ENCODE peak calls at places on chromosomes 4 and X, in six cellular contexts. One of them, this sample, is unnamed.

GRCh38 chr4:162131256-162131655 is 32.5 kb downstream of the FSTL5 start:
- DNase-seq in HL-60: no peak
- DNase-seq in tibial nerve: no peak
- DNase-seq in fibroblast of villous mesenchyme: no peak
- DNase-seq in CD8-positive, alpha-beta memory T cell: no peak
- DNase-seq in fibroblast of lung: no peak
- DNase-seq in this sample: no peak

GRCh38 chr4:1028574-1029220 is 17.3 kb downstream of the FGFRL1 start:
- DNase-seq in HL-60: no peak
- DNase-seq in tibial nerve: no peak
- DNase-seq in fibroblast of villous mesenchyme: no peak
- DNase-seq in CD8-positive, alpha-beta memory T cell: no peak
- DNase-seq in fibroblast of lung: no peak
- DNase-seq in this sample: no peak

GRCh38 chr4:187363453-187363852 is 632.1 kb upstream of the ZFP42 start:
- DNase-seq in HL-60: no peak
- DNase-seq in tibial nerve: no peak
- DNase-seq in fibroblast of villous mesenchyme: no peak
- DNase-seq in CD8-positive, alpha-beta memory T cell: no peak
- DNase-seq in fibroblast of lung: peak
- DNase-seq in this sample: no peak

GRCh38 chr4:2793920-2794706 is 1.2 kb downstream of the SH3BP2 start:
- DNase-seq in HL-60: no peak
- DNase-seq in tibial nerve: peak
- DNase-seq in fibroblast of villous mesenchyme: peak
- DNase-seq in CD8-positive, alpha-beta memory T cell: no peak
- DNase-seq in fibroblast of lung: no peak
- DNase-seq in this sample: peak

GRCh38 chr4:185424905-185425599 is 712 bp downstream of the UFSP2 start:
- DNase-seq in HL-60: peak
- DNase-seq in tibial nerve: no peak
- DNase-seq in fibroblast of villous mesenchyme: no peak
- DNase-seq in CD8-positive, alpha-beta memory T cell: no peak
- DNase-seq in fibroblast of lung: no peak
- DNase-seq in this sample: no peak

GRCh38 chr4:152935138-152935537 is 985 bp upstream of the FHDC1 start:
- DNase-seq in HL-60: no peak
- DNase-seq in tibial nerve: no peak
- DNase-seq in fibroblast of villous mesenchyme: no peak
- DNase-seq in CD8-positive, alpha-beta memory T cell: no peak
- DNase-seq in fibroblast of lung: no peak
- DNase-seq in this sample: no peak

GRCh38 chrX:150167482-150168324 is 195.4 kb upstream of the MAMLD1 start:
- DNase-seq in HL-60: no peak
- DNase-seq in tibial nerve: no peak
- DNase-seq in fibroblast of villous mesenchyme: no peak
- DNase-seq in CD8-positive, alpha-beta memory T cell: no peak
- DNase-seq in fibroblast of lung: no peak
- DNase-seq in this sample: no peak

GRCh38 chrX:74195120-74195519 is 108.9 kb upstream of the ZCCHC13 start:
- DNase-seq in HL-60: no peak
- DNase-seq in tibial nerve: no peak
- DNase-seq in fibroblast of villous mesenchyme: no peak
- DNase-seq in CD8-positive, alpha-beta memory T cell: no peak
- DNase-seq in fibroblast of lung: no peak
- DNase-seq in this sample: no peak

GRCh38 chrX:110915120-110915519 is 119.5 kb upstream of the CHRDL1 start:
- DNase-seq in HL-60: no peak
- DNase-seq in tibial nerve: no peak
- DNase-seq in fibroblast of villous mesenchyme: peak
- DNase-seq in CD8-positive, alpha-beta memory T cell: no peak
- DNase-seq in fibroblast of lung: peak
- DNase-seq in this sample: no peak

GRCh38 chrX:76802698-76803097 is 375.2 kb downstream of the MAGEE1 start:
- DNase-seq in HL-60: no peak
- DNase-seq in tibial nerve: no peak
- DNase-seq in fibroblast of villous mesenchyme: peak
- DNase-seq in CD8-positive, alpha-beta memory T cell: no peak
- DNase-seq in fibroblast of lung: no peak
- DNase-seq in this sample: no peak

GRCh38 chr4:145231906-145232700 is 51.7 kb upstream of the OTUD4 start:
- DNase-seq in HL-60: no peak
- DNase-seq in tibial nerve: no peak
- DNase-seq in fibroblast of villous mesenchyme: peak
- DNase-seq in CD8-positive, alpha-beta memory T cell: no peak
- DNase-seq in fibroblast of lung: peak
- DNase-seq in this sample: no peak

GRCh38 chr4:130359537-130359936 is 1263.6 kb downstream of the C4orf33 start:
- DNase-seq in HL-60: no peak
- DNase-seq in tibial nerve: no peak
- DNase-seq in fibroblast of villous mesenchyme: peak
- DNase-seq in CD8-positive, alpha-beta memory T cell: no peak
- DNase-seq in fibroblast of lung: peak
- DNase-seq in this sample: no peak

GRCh38 chr4:57071340-57071739 is 38.8 kb downstream of the IGFBP7 start:
- DNase-seq in HL-60: peak
- DNase-seq in tibial nerve: peak
- DNase-seq in fibroblast of villous mesenchyme: peak
- DNase-seq in CD8-positive, alpha-beta memory T cell: no peak
- DNase-seq in fibroblast of lung: peak
- DNase-seq in this sample: no peak

GRCh38 chr4:152220201-152220666 is 315.7 kb downstream of the FBXW7 start:
- DNase-seq in HL-60: no peak
- DNase-seq in tibial nerve: no peak
- DNase-seq in fibroblast of villous mesenchyme: peak
- DNase-seq in CD8-positive, alpha-beta memory T cell: no peak
- DNase-seq in fibroblast of lung: peak
- DNase-seq in this sample: no peak

GRCh38 chrX:153635788-153636668 is 11.0 kb upstream of the DUSP9 start:
- DNase-seq in HL-60: peak
- DNase-seq in tibial nerve: no peak
- DNase-seq in fibroblast of villous mesenchyme: no peak
- DNase-seq in CD8-positive, alpha-beta memory T cell: no peak
- DNase-seq in fibroblast of lung: no peak
- DNase-seq in this sample: no peak

GRCh38 chrX:53317365-53318069 is 36.1 kb upstream of the IQSEC2 start:
- DNase-seq in HL-60: no peak
- DNase-seq in tibial nerve: peak
- DNase-seq in fibroblast of villous mesenchyme: peak
- DNase-seq in CD8-positive, alpha-beta memory T cell: peak
- DNase-seq in fibroblast of lung: peak
- DNase-seq in this sample: peak

GRCh38 chr4:27040351-27040750 is 179.7 kb downstream of the STIM2 start:
- DNase-seq in HL-60: peak
- DNase-seq in tibial nerve: no peak
- DNase-seq in fibroblast of villous mesenchyme: no peak
- DNase-seq in CD8-positive, alpha-beta memory T cell: no peak
- DNase-seq in fibroblast of lung: no peak
- DNase-seq in this sample: no peak

GRCh38 chr4:4994312-4995097 is 24.8 kb downstream of the CYTL1 start:
- DNase-seq in HL-60: no peak
- DNase-seq in tibial nerve: no peak
- DNase-seq in fibroblast of villous mesenchyme: no peak
- DNase-seq in CD8-positive, alpha-beta memory T cell: no peak
- DNase-seq in fibroblast of lung: no peak
- DNase-seq in this sample: no peak

GRCh38 chrX:46294234-46294633 is 251.0 kb downstream of the ZNF674 start:
- DNase-seq in HL-60: no peak
- DNase-seq in tibial nerve: no peak
- DNase-seq in fibroblast of villous mesenchyme: peak
- DNase-seq in CD8-positive, alpha-beta memory T cell: no peak
- DNase-seq in fibroblast of lung: peak
- DNase-seq in this sample: no peak

GRCh38 chr4:175758050-175758449 is 54.0 kb downstream of the GPM6A start:
- DNase-seq in HL-60: no peak
- DNase-seq in tibial nerve: no peak
- DNase-seq in fibroblast of villous mesenchyme: no peak
- DNase-seq in CD8-positive, alpha-beta memory T cell: no peak
- DNase-seq in fibroblast of lung: no peak
- DNase-seq in this sample: no peak

GRCh38 chr4:1881709-1882108 is 10.5 kb downstream of the NSD2 start:
- DNase-seq in HL-60: no peak
- DNase-seq in tibial nerve: no peak
- DNase-seq in fibroblast of villous mesenchyme: no peak
- DNase-seq in CD8-positive, alpha-beta memory T cell: no peak
- DNase-seq in fibroblast of lung: no peak
- DNase-seq in this sample: no peak

GRCh38 chrX:5458300-5458699 is 770.4 kb downstream of the NLGN4X start:
- DNase-seq in HL-60: no peak
- DNase-seq in tibial nerve: no peak
- DNase-seq in fibroblast of villous mesenchyme: no peak
- DNase-seq in CD8-positive, alpha-beta memory T cell: no peak
- DNase-seq in fibroblast of lung: no peak
- DNase-seq in this sample: no peak

GRCh38 chr4:6246170-6246634 is 23.4 kb upstream of the WFS1 start:
- DNase-seq in HL-60: no peak
- DNase-seq in tibial nerve: no peak
- DNase-seq in fibroblast of villous mesenchyme: no peak
- DNase-seq in CD8-positive, alpha-beta memory T cell: no peak
- DNase-seq in fibroblast of lung: no peak
- DNase-seq in this sample: no peak

GRCh38 chr4:6241062-6241845 is 28.4 kb upstream of the WFS1 start:
- DNase-seq in HL-60: no peak
- DNase-seq in tibial nerve: no peak
- DNase-seq in fibroblast of villous mesenchyme: no peak
- DNase-seq in CD8-positive, alpha-beta memory T cell: no peak
- DNase-seq in fibroblast of lung: no peak
- DNase-seq in this sample: no peak

GRCh38 chr4:6248394-6248793 is 21.3 kb upstream of the WFS1 start:
- DNase-seq in HL-60: no peak
- DNase-seq in tibial nerve: no peak
- DNase-seq in fibroblast of villous mesenchyme: no peak
- DNase-seq in CD8-positive, alpha-beta memory T cell: no peak
- DNase-seq in fibroblast of lung: no peak
- DNase-seq in this sample: no peak

GRCh38 chr4:6242271-6243029 is 27.2 kb upstream of the WFS1 start:
- DNase-seq in HL-60: no peak
- DNase-seq in tibial nerve: no peak
- DNase-seq in fibroblast of villous mesenchyme: no peak
- DNase-seq in CD8-positive, alpha-beta memory T cell: no peak
- DNase-seq in fibroblast of lung: no peak
- DNase-seq in this sample: no peak

GRCh38 chr4:6245246-6246169 is 24.1 kb upstream of the WFS1 start:
- DNase-seq in HL-60: no peak
- DNase-seq in tibial nerve: no peak
- DNase-seq in fibroblast of villous mesenchyme: no peak
- DNase-seq in CD8-positive, alpha-beta memory T cell: no peak
- DNase-seq in fibroblast of lung: peak
- DNase-seq in this sample: no peak
- H3K4me3 ChIP-seq in HL-60: no peak
- H3K4me3 ChIP-seq in tibial nerve: peak
- H3K4me3 ChIP-seq in fibroblast of villous mesenchyme: peak
- H3K4me3 ChIP-seq in CD8-positive, alpha-beta memory T cell: no peak
- H3K4me3 ChIP-seq in fibroblast of lung: no peak
- H3K4me3 ChIP-seq in this sample: no peak

DNA sequence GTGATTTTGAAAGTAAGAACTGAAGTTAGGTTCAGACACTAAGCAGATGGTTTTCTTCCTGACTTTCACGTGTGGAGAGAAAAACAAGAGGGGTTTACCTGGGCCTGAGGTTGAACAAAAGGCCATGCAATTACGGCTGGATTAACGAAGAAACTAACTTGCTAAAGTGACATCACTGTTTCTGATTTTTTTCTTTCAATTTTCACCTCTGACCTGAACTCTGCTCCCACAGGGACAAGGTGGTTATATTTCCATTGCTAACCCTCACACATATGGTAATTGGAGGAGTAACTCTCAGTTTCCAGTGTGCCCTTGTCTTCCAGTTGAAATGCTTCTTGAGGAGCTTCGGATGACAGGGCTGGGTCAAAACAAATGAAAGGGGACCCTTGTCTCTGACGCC is 38.0 kb downstream of the MSN start:
- DNase-seq in HL-60: no peak
- DNase-seq in tibial nerve: no peak
- DNase-seq in fibroblast of villous mesenchyme: no peak
- DNase-seq in CD8-positive, alpha-beta memory T cell: no peak
- DNase-seq in fibroblast of lung: no peak
- DNase-seq in this sample: no peak
- H3K4me3 ChIP-seq in HL-60: no peak
- H3K4me3 ChIP-seq in tibial nerve: no peak
- H3K4me3 ChIP-seq in fibroblast of villous mesenchyme: no peak
- H3K4me3 ChIP-seq in CD8-positive, alpha-beta memory T cell: no peak
- H3K4me3 ChIP-seq in fibroblast of lung: no peak
- H3K4me3 ChIP-seq in this sample: no peak

GRCh38 chr4:180641495-180641894 is 1601.7 kb upstream of the TENM3 start:
- DNase-seq in HL-60: no peak
- DNase-seq in tibial nerve: no peak
- DNase-seq in fibroblast of villous mesenchyme: no peak
- DNase-seq in CD8-positive, alpha-beta memory T cell: no peak
- DNase-seq in fibroblast of lung: no peak
- DNase-seq in this sample: no peak

GRCh38 chr4:180636696-180637095 is 1606.5 kb upstream of the TENM3 start:
- DNase-seq in HL-60: no peak
- DNase-seq in tibial nerve: no peak
- DNase-seq in fibroblast of villous mesenchyme: no peak
- DNase-seq in CD8-positive, alpha-beta memory T cell: no peak
- DNase-seq in fibroblast of lung: peak
- DNase-seq in this sample: no peak

GRCh38 chr4:180637616-180638015 is 1605.6 kb upstream of the TENM3 start:
- DNase-seq in HL-60: no peak
- DNase-seq in tibial nerve: no peak
- DNase-seq in fibroblast of villous mesenchyme: no peak
- DNase-seq in CD8-positive, alpha-beta memory T cell: no peak
- DNase-seq in fibroblast of lung: peak
- DNase-seq in this sample: no peak

GRCh38 chr4:180642732-180643131 is 1600.5 kb upstream of the TENM3 start:
- DNase-seq in HL-60: no peak
- DNase-seq in tibial nerve: no peak
- DNase-seq in fibroblast of villous mesenchyme: no peak
- DNase-seq in CD8-positive, alpha-beta memory T cell: no peak
- DNase-seq in fibroblast of lung: no peak
- DNase-seq in this sample: no peak

GRCh38 chr4:180640193-180640592 is 1603.0 kb upstream of the TENM3 start:
- DNase-seq in HL-60: no peak
- DNase-seq in tibial nerve: no peak
- DNase-seq in fibroblast of villous mesenchyme: no peak
- DNase-seq in CD8-positive, alpha-beta memory T cell: no peak
- DNase-seq in fibroblast of lung: no peak
- DNase-seq in this sample: no peak
- H3K4me3 ChIP-seq in HL-60: no peak
- H3K4me3 ChIP-seq in tibial nerve: no peak
- H3K4me3 ChIP-seq in fibroblast of villous mesenchyme: no peak
- H3K4me3 ChIP-seq in CD8-positive, alpha-beta memory T cell: no peak
- H3K4me3 ChIP-seq in fibroblast of lung: no peak
- H3K4me3 ChIP-seq in this sample: no peak

DNA sequence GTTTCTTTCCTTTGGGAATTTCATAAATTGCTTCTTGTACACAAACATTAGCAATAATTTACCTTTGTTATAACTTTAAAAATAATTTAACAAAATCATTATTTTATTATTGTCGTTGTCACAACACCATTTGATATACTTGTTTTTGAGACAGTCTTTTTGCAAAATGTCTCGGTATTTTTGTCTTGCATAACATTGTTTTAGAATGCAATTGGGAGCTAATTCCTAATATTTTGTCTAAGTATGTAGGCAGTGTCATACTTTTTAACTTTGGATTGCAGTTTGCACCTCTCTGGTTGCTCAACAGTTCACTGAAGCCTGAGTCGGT is 340 bp upstream of the CFAP299 start:
- DNase-seq in HL-60: no peak
- DNase-seq in tibial nerve: no peak
- DNase-seq in fibroblast of villous mesenchyme: no peak
- DNase-seq in CD8-positive, alpha-beta memory T cell: no peak
- DNase-seq in fibroblast of lung: no peak
- DNase-seq in this sample: no peak
- H3K4me3 ChIP-seq in HL-60: peak
- H3K4me3 ChIP-seq in tibial nerve: peak
- H3K4me3 ChIP-seq in fibroblast of villous mesenchyme: peak
- H3K4me3 ChIP-seq in CD8-positive, alpha-beta memory T cell: peak
- H3K4me3 ChIP-seq in fibroblast of lung: peak
- H3K4me3 ChIP-seq in this sample: peak

GRCh38 chrX:143635915-143636314 is at the start of gene SLITRK4:
- DNase-seq in HL-60: no peak
- DNase-seq in tibial nerve: no peak
- DNase-seq in fibroblast of villous mesenchyme: no peak
- DNase-seq in CD8-positive, alpha-beta memory T cell: no peak
- DNase-seq in fibroblast of lung: no peak
- DNase-seq in this sample: no peak
- H3K4me3 ChIP-seq in HL-60: no peak
- H3K4me3 ChIP-seq in tibial nerve: no peak
- H3K4me3 ChIP-seq in fibroblast of villous mesenchyme: peak
- H3K4me3 ChIP-seq in CD8-positive, alpha-beta memory T cell: no peak
- H3K4me3 ChIP-seq in fibroblast of lung: no peak
- H3K4me3 ChIP-seq in this sample: no peak